ENCODE peak calls at places on chromosomes 12 and 14, in seven cellular contexts. E is dorsolateral prefrontal cortex; W is activated B cell treated with CpG ODN at 0.5 μM for 24 hours; P is AG20443; C is naive thymus-derived CD8-positive, alpha-beta T cell; X is GM23338; Z is NCI-H69. S is an unnamed sample.
A peak's percentile ranks its signal among the peaks of the same experiment; 100 is the strongest.

GRCh38 chr12:7108042-7108927 is 729 bp downstream of the C1RL start:
- DNase-seq in E (no peak), W (peak; percentile 57), P (peak; percentile 85), C (peak; percentile 53), X (peak; percentile 92), Z (peak; percentile 93), S (peak; percentile 88)

GRCh38 chr12:6452908-6453630 is 1.2 kb downstream of the TAPBPL start:
- DNase-seq in E (no peak), W (no peak), P (peak; percentile 56), C (no peak), X (no peak), Z (no peak), S (no peak)

GRCh38 chr12:117054279-117054678 is 44.9 kb downstream of the TESC start:
- DNase-seq in E (no peak), W (no peak), P (no peak), C (no peak), X (no peak), Z (no peak), S (no peak)

GRCh38 chr14:95507701-95508103 is 8.7 kb downstream of the SYNE3 start:
- DNase-seq in E (no peak), W (no peak), P (peak; percentile 78), C (no peak), X (no peak), Z (peak; percentile 54), S (peak; percentile 91)

GRCh38 chr14:76329150-76329881 is 46.6 kb upstream of the ESRRB start:
- DNase-seq in E (no peak), W (no peak), P (no peak), C (no peak), X (peak; percentile 82), Z (peak; percentile 93), S (no peak)

GRCh38 chr12:19301688-19302640 is 137.3 kb upstream of the AEBP2 start:
- DNase-seq in E (no peak), W (no peak), P (no peak), C (no peak), X (no peak), Z (no peak), S (no peak)

GRCh38 chr14:60051690-60052324 is 39.9 kb upstream of the PCNX4 start:
- DNase-seq in E (no peak), W (no peak), P (peak; percentile 26), C (no peak), X (no peak), Z (peak; percentile 6), S (no peak)

GRCh38 chr14:99007795-99008194 is 264.2 kb downstream of the BCL11B start:
- DNase-seq in E (no peak), W (no peak), P (no peak), C (no peak), X (no peak), Z (no peak), S (no peak)

GRCh38 chr12:55780695-55781094 is 36.8 kb downstream of the SARNP start:
- DNase-seq in E (no peak), W (no peak), P (no peak), C (no peak), X (no peak), Z (no peak), S (no peak)

GRCh38 chr12:96107236-96107635 is 71.8 kb upstream of the LTA4H start:
- DNase-seq in E (no peak), W (no peak), P (no peak), C (no peak), X (no peak), Z (no peak), S (no peak)

GRCh38 chr12:66900616-66901015 is 221.7 kb upstream of the GRIP1 start:
- DNase-seq in E (no peak), W (no peak), P (no peak), C (no peak), X (no peak), Z (peak; percentile 81), S (no peak)

GRCh38 chr12:91643763-91644162 is 461.1 kb upstream of the DCN start:
- DNase-seq in E (no peak), W (no peak), P (no peak), C (no peak), X (no peak), Z (no peak), S (no peak)

GRCh38 chr14:33805593-33805992 is 145.3 kb downstream of the EGLN3 start:
- DNase-seq in E (peak; percentile 61), W (no peak), P (no peak), C (no peak), X (no peak), Z (no peak), S (no peak)

GRCh38 chr12:55362675-55363074 is at the start of gene OR6C75:
- DNase-seq in E (no peak), W (no peak), P (no peak), C (no peak), X (no peak), Z (no peak), S (no peak)

GRCh38 chr12:116133609-116134214 is 143.8 kb downstream of the MED13L start:
- DNase-seq in E (no peak), W (no peak), P (no peak), C (no peak), X (no peak), Z (peak; percentile 64), S (no peak)

GRCh38 chr12:42933461-42934081 is 344.0 kb upstream of the PRICKLE1 start:
- DNase-seq in E (no peak), W (no peak), P (no peak), C (no peak), X (no peak), Z (peak; percentile 16), S (no peak)

GRCh38 chr12:120903382-120903817 is 758 bp downstream of the SPPL3 start:
- DNase-seq in E (peak; percentile 68), W (peak; percentile 54), P (peak; percentile 53), C (peak; percentile 59), X (peak; percentile 41), Z (peak; percentile 68), S (peak; percentile 74)

GRCh38 chr14:102516531-102517411 is 7.2 kb upstream of the ANKRD9 start:
- DNase-seq in E (no peak), W (peak; percentile 79), P (peak; percentile 88), C (peak; percentile 72), X (peak; percentile 75), Z (peak; percentile 62), S (peak; percentile 60)

GRCh38 chr14:23373041-23373440 is 432 bp downstream of the IL25 start:
- DNase-seq in E (no peak), W (no peak), P (no peak), C (no peak), X (no peak), Z (no peak), S (no peak)

GRCh38 chr12:3463927-3464326 is 27.1 kb upstream of the PRMT8 start:
- DNase-seq in E (no peak), W (no peak), P (no peak), C (no peak), X (no peak), Z (no peak), S (no peak)

GRCh38 chr14:73943083-73943482 is 6.8 kb downstream of the FAM161B start:
- DNase-seq in E (no peak), W (no peak), P (peak; percentile 85), C (no peak), X (no peak), Z (no peak), S (peak; percentile 74)

GRCh38 chr14:72544615-72545387 is 349.1 kb downstream of the DPF3 start:
- DNase-seq in E (no peak), W (no peak), P (no peak), C (no peak), X (peak; percentile 69), Z (peak; percentile 11), S (no peak)

GRCh38 chr12:77294016-77294415 is 228.6 kb upstream of the E2F7 start:
- DNase-seq in E (no peak), W (no peak), P (peak; percentile 14), C (no peak), X (no peak), Z (no peak), S (peak; percentile 63)

GRCh38 chr12:96211989-96212388 is 17.8 kb downstream of the ELK3 start:
- DNase-seq in E (no peak), W (no peak), P (no peak), C (no peak), X (no peak), Z (peak; percentile 27), S (no peak)

GRCh38 chr12:113663396-113663795 is 191.7 kb upstream of the LHX5 start:
- DNase-seq in E (no peak), W (no peak), P (no peak), C (no peak), X (no peak), Z (no peak), S (no peak)

GRCh38 chr12:70049596-70050360 is 193.5 kb upstream of the CNOT2 start:
- DNase-seq in E (no peak), W (no peak), P (no peak), C (no peak), X (no peak), Z (no peak), S (no peak)

GRCh38 chr14:73058923-73059311 is 583 bp downstream of the RBM25 start:
- DNase-seq in E (peak; percentile 31), W (no peak), P (peak; percentile 58), C (no peak), X (peak; percentile 62), Z (peak; percentile 69), S (peak; percentile 66)

GRCh38 chr14:95664546-95664945 is 21.7 kb upstream of the TCL1B start:
- DNase-seq in E (no peak), W (peak; percentile 25), P (no peak), C (no peak), X (no peak), Z (peak; percentile 84), S (no peak)

GRCh38 chr14:38291681-38292459 is 36.0 kb upstream of the CLEC14A start:
- DNase-seq in E (no peak), W (no peak), P (no peak), C (no peak), X (no peak), Z (peak; percentile 8), S (peak; percentile 47)